ENCODE peak calls at places on chromosomes 1 and 21, in nine cellular contexts. One of them, this sample, is unnamed. For H3K4me1, the result is how much of the 10 kb centered on the place peaks cover.

GRCh38 chr1:153192697-153193096 is 10.5 kb upstream of the LELP1 start:
- DNase-seq in H1: no peak
- DNase-seq in SJSA1: no peak
- DNase-seq in foreskin keratinocyte: peak
- DNase-seq in left ventricle myocardium inferior: no peak
- DNase-seq in aorta: no peak
- DNase-seq in colonic mucosa: no peak
- DNase-seq in cardiac muscle cell: no peak
- DNase-seq in GM23338: peak
- DNase-seq in this sample: no peak

GRCh38 chr1:109508001-109508872 is 1.3 kb downstream of the AMIGO1 start:
- DNase-seq in H1: no peak
- DNase-seq in SJSA1: no peak
- DNase-seq in foreskin keratinocyte: no peak
- DNase-seq in left ventricle myocardium inferior: no peak
- DNase-seq in aorta: no peak
- DNase-seq in colonic mucosa: no peak
- DNase-seq in cardiac muscle cell: no peak
- DNase-seq in GM23338: no peak
- DNase-seq in this sample: no peak

GRCh38 chr21:32702702-32703101 is 25.1 kb downstream of the SYNJ1 start:
- DNase-seq in H1: no peak
- DNase-seq in SJSA1: no peak
- DNase-seq in foreskin keratinocyte: peak
- DNase-seq in left ventricle myocardium inferior: no peak
- DNase-seq in aorta: no peak
- DNase-seq in colonic mucosa: no peak
- DNase-seq in cardiac muscle cell: peak
- DNase-seq in GM23338: no peak
- DNase-seq in this sample: no peak

GRCh38 chr1:112687785-112688496 is 13.5 kb downstream of the MOV10 start:
- DNase-seq in H1: no peak
- DNase-seq in SJSA1: no peak
- DNase-seq in foreskin keratinocyte: no peak
- DNase-seq in left ventricle myocardium inferior: no peak
- DNase-seq in aorta: no peak
- DNase-seq in colonic mucosa: no peak
- DNase-seq in cardiac muscle cell: no peak
- DNase-seq in GM23338: no peak
- DNase-seq in this sample: no peak

GRCh38 chr1:198435044-198435443 is 105.4 kb downstream of the ATP6V1G3 start:
- DNase-seq in H1: no peak
- DNase-seq in SJSA1: no peak
- DNase-seq in foreskin keratinocyte: no peak
- DNase-seq in left ventricle myocardium inferior: no peak
- DNase-seq in aorta: no peak
- DNase-seq in colonic mucosa: no peak
- DNase-seq in cardiac muscle cell: peak
- DNase-seq in GM23338: no peak
- DNase-seq in this sample: no peak

GRCh38 chr1:201538618-201539551 is at the start of gene NAV1:
- DNase-seq in H1: no peak
- DNase-seq in SJSA1: peak
- DNase-seq in foreskin keratinocyte: no peak
- DNase-seq in left ventricle myocardium inferior: peak
- DNase-seq in aorta: peak
- DNase-seq in colonic mucosa: peak
- DNase-seq in cardiac muscle cell: peak
- DNase-seq in GM23338: peak
- DNase-seq in this sample: peak

GRCh38 chr1:7299329-7299799 is 471.7 kb upstream of the VAMP3 start:
- DNase-seq in H1: peak
- DNase-seq in SJSA1: peak
- DNase-seq in foreskin keratinocyte: peak
- DNase-seq in left ventricle myocardium inferior: peak
- DNase-seq in aorta: peak
- DNase-seq in colonic mucosa: peak
- DNase-seq in cardiac muscle cell: peak
- DNase-seq in GM23338: peak
- DNase-seq in this sample: no peak

GRCh38 chr1:38105267-38105666 is 58.7 kb upstream of the POU3F1 start:
- DNase-seq in H1: no peak
- DNase-seq in SJSA1: no peak
- DNase-seq in foreskin keratinocyte: no peak
- DNase-seq in left ventricle myocardium inferior: no peak
- DNase-seq in aorta: no peak
- DNase-seq in colonic mucosa: no peak
- DNase-seq in cardiac muscle cell: peak
- DNase-seq in GM23338: no peak
- DNase-seq in this sample: no peak

GRCh38 chr1:50742523-50742922 is 217.5 kb downstream of the FAF1 start:
- DNase-seq in H1: no peak
- DNase-seq in SJSA1: no peak
- DNase-seq in foreskin keratinocyte: peak
- DNase-seq in left ventricle myocardium inferior: no peak
- DNase-seq in aorta: no peak
- DNase-seq in colonic mucosa: no peak
- DNase-seq in cardiac muscle cell: no peak
- DNase-seq in GM23338: no peak
- DNase-seq in this sample: no peak

DNA sequence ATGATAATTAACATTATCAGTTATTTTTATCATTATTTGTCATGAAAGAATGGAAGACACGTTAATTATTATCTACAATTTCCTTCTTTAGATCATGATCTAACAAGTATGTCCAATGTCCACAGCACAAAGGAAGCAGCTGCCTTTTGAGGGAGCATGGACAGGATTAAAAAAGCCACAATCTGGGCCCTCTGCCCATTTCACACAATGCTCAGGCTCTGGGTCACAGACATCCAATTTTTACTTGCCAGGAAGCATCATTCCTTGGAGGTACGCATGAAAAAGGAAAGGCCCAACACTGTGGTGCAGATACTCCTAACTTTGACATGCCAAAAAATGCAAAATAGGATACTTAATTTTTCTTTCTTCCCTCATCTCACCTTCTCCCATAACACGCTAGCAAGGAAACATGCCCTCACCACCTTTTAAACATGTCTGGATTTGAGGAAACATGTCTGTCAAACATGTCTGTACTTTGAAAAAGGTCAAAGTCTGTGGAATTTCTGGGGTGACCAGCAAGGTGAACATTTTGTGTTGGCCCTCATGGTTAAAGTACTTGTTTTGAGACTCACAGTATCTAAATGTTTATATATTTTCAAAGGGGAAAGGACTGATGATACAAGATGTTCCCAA is 40.0 kb downstream of the GADD45A start:
- DNase-seq in H1: no peak
- DNase-seq in SJSA1: peak
- DNase-seq in foreskin keratinocyte: peak
- DNase-seq in left ventricle myocardium inferior: peak
- DNase-seq in aorta: peak
- DNase-seq in colonic mucosa: no peak
- DNase-seq in cardiac muscle cell: peak
- DNase-seq in GM23338: no peak
- DNase-seq in this sample: no peak
- H3K4me1 ChIP-seq in H1: under half
- H3K4me1 ChIP-seq in SJSA1: half or more
- H3K4me1 ChIP-seq in foreskin keratinocyte: under half
- H3K4me1 ChIP-seq in left ventricle myocardium inferior: half or more
- H3K4me1 ChIP-seq in aorta: under half
- H3K4me1 ChIP-seq in colonic mucosa: under half
- H3K4me1 ChIP-seq in cardiac muscle cell: under half
- H3K4me1 ChIP-seq in GM23338: under half
- H3K4me1 ChIP-seq in this sample: under half

GRCh38 chr1:160451119-160451858 is 50.9 kb downstream of the VANGL2 start:
- DNase-seq in H1: no peak
- DNase-seq in SJSA1: no peak
- DNase-seq in foreskin keratinocyte: no peak
- DNase-seq in left ventricle myocardium inferior: no peak
- DNase-seq in aorta: no peak
- DNase-seq in colonic mucosa: no peak
- DNase-seq in cardiac muscle cell: no peak
- DNase-seq in GM23338: no peak
- DNase-seq in this sample: no peak
- H3K4me1 ChIP-seq in H1: under half
- H3K4me1 ChIP-seq in SJSA1: under half
- H3K4me1 ChIP-seq in foreskin keratinocyte: under half
- H3K4me1 ChIP-seq in left ventricle myocardium inferior: under half
- H3K4me1 ChIP-seq in aorta: under half
- H3K4me1 ChIP-seq in colonic mucosa: under half
- H3K4me1 ChIP-seq in cardiac muscle cell: under half
- H3K4me1 ChIP-seq in GM23338: under half
- H3K4me1 ChIP-seq in this sample: under half

GRCh38 chr1:157782946-157783345 is 6.0 kb upstream of the FCRL2 start:
- DNase-seq in H1: no peak
- DNase-seq in SJSA1: no peak
- DNase-seq in foreskin keratinocyte: no peak
- DNase-seq in left ventricle myocardium inferior: no peak
- DNase-seq in aorta: no peak
- DNase-seq in colonic mucosa: no peak
- DNase-seq in cardiac muscle cell: no peak
- DNase-seq in GM23338: no peak
- DNase-seq in this sample: no peak
- H3K4me1 ChIP-seq in H1: under half
- H3K4me1 ChIP-seq in SJSA1: under half
- H3K4me1 ChIP-seq in foreskin keratinocyte: under half
- H3K4me1 ChIP-seq in left ventricle myocardium inferior: under half
- H3K4me1 ChIP-seq in aorta: under half
- H3K4me1 ChIP-seq in colonic mucosa: under half
- H3K4me1 ChIP-seq in cardiac muscle cell: under half
- H3K4me1 ChIP-seq in GM23338: under half
- H3K4me1 ChIP-seq in this sample: under half

DNA sequence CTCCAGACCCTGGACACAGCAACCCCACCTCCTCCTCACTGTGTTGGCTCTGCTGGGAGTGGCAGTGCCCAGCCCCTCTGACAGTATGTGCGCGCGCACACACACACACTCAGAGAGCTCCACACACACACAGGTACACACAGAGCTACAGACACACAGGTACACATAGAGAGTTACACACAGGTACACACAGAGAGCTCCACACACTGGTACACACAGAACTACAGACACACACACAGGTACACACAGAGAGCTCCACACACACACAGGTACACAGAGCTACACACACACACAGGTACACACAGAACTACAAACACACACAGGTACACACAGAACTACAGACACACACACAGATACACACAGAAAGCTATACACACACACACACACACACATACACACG is 6.3 kb upstream of the PRKCZ start:
- DNase-seq in H1: no peak
- DNase-seq in SJSA1: no peak
- DNase-seq in foreskin keratinocyte: no peak
- DNase-seq in left ventricle myocardium inferior: no peak
- DNase-seq in aorta: no peak
- DNase-seq in colonic mucosa: no peak
- DNase-seq in cardiac muscle cell: no peak
- DNase-seq in GM23338: no peak
- DNase-seq in this sample: no peak
- H3K4me1 ChIP-seq in H1: under half
- H3K4me1 ChIP-seq in SJSA1: under half
- H3K4me1 ChIP-seq in foreskin keratinocyte: under half
- H3K4me1 ChIP-seq in left ventricle myocardium inferior: under half
- H3K4me1 ChIP-seq in aorta: under half
- H3K4me1 ChIP-seq in colonic mucosa: under half
- H3K4me1 ChIP-seq in cardiac muscle cell: under half
- H3K4me1 ChIP-seq in GM23338: under half
- H3K4me1 ChIP-seq in this sample: under half

DNA sequence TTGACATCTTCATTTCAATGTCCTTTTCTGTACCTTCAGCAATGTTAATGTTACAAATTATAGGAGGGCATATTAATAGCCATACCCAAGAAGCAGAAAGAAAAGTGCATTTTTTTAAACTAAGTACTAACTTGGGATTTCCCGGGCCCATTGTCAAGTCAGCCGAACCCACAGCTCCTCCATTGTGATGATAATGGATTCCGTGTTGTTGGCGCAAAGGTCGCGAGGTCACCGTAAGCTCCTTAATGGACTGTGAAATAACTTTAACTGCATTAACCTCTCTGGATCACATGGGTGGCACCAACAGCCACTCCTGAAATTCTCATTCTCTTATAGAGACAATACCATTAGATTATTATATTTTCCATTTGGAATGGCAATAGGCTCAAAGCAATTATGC is 250.6 kb upstream of the RRP15 start:
- DNase-seq in H1: peak
- DNase-seq in SJSA1: no peak
- DNase-seq in foreskin keratinocyte: no peak
- DNase-seq in left ventricle myocardium inferior: no peak
- DNase-seq in aorta: no peak
- DNase-seq in colonic mucosa: no peak
- DNase-seq in cardiac muscle cell: no peak
- DNase-seq in GM23338: peak
- DNase-seq in this sample: no peak
- H3K4me1 ChIP-seq in H1: under half
- H3K4me1 ChIP-seq in SJSA1: under half
- H3K4me1 ChIP-seq in foreskin keratinocyte: under half
- H3K4me1 ChIP-seq in left ventricle myocardium inferior: under half
- H3K4me1 ChIP-seq in aorta: under half
- H3K4me1 ChIP-seq in colonic mucosa: under half
- H3K4me1 ChIP-seq in cardiac muscle cell: under half
- H3K4me1 ChIP-seq in GM23338: under half
- H3K4me1 ChIP-seq in this sample: under half

GRCh38 chr1:235067396-235068154 is 61.1 kb downstream of the TOMM20 start:
- DNase-seq in H1: no peak
- DNase-seq in SJSA1: peak
- DNase-seq in foreskin keratinocyte: peak
- DNase-seq in left ventricle myocardium inferior: peak
- DNase-seq in aorta: peak
- DNase-seq in colonic mucosa: peak
- DNase-seq in cardiac muscle cell: peak
- DNase-seq in GM23338: no peak
- DNase-seq in this sample: peak
- H3K4me1 ChIP-seq in H1: under half
- H3K4me1 ChIP-seq in SJSA1: under half
- H3K4me1 ChIP-seq in foreskin keratinocyte: under half
- H3K4me1 ChIP-seq in left ventricle myocardium inferior: half or more
- H3K4me1 ChIP-seq in aorta: under half
- H3K4me1 ChIP-seq in colonic mucosa: under half
- H3K4me1 ChIP-seq in cardiac muscle cell: under half
- H3K4me1 ChIP-seq in GM23338: under half
- H3K4me1 ChIP-seq in this sample: under half

This sample was measured in upper lobe of right lung.